ENCODE peak calls at places on chromosomes 1 and 21, in nine cellular contexts. One of them, this sample, is unnamed.

GRCh38 chr21:46065215-46065992 is 32.5 kb upstream of the COL6A2 start:
- DNase-seq in fibroblast of mammary gland: peak; percentile 83
- DNase-seq in Panc1: no peak
- DNase-seq in cardiac muscle cell: no peak
- DNase-seq in endothelial cell: no peak
- DNase-seq in body of pancreas: no peak
- DNase-seq in A673: no peak
- DNase-seq in ovary: peak; percentile 59
- DNase-seq in HepG2: no peak
- DNase-seq in this sample: no peak

GRCh38 chr1:229593800-229594199 is 32.1 kb downstream of the TAF5L start:
- DNase-seq in fibroblast of mammary gland: no peak
- DNase-seq in Panc1: no peak
- DNase-seq in cardiac muscle cell: no peak
- DNase-seq in endothelial cell: no peak
- DNase-seq in body of pancreas: no peak
- DNase-seq in A673: no peak
- DNase-seq in ovary: no peak
- DNase-seq in HepG2: no peak
- DNase-seq in this sample: no peak

GRCh38 chr1:38489844-38490270 is 369.7 kb downstream of the RRAGC start:
- DNase-seq in fibroblast of mammary gland: peak; percentile 4
- DNase-seq in Panc1: no peak
- DNase-seq in cardiac muscle cell: peak; percentile 43
- DNase-seq in endothelial cell: peak; percentile 64
- DNase-seq in body of pancreas: peak; percentile 19
- DNase-seq in A673: peak; percentile 64
- DNase-seq in ovary: no peak
- DNase-seq in HepG2: peak; percentile 18
- DNase-seq in this sample: peak; percentile 64

GRCh38 chr1:230818881-230819280 is 49.4 kb downstream of the C1orf198 start:
- DNase-seq in fibroblast of mammary gland: no peak
- DNase-seq in Panc1: no peak
- DNase-seq in cardiac muscle cell: no peak
- DNase-seq in endothelial cell: no peak
- DNase-seq in body of pancreas: no peak
- DNase-seq in A673: no peak
- DNase-seq in ovary: no peak
- DNase-seq in HepG2: no peak
- DNase-seq in this sample: no peak

GRCh38 chr1:224710196-224710595 is 94.1 kb downstream of the CNIH3 start:
- DNase-seq in fibroblast of mammary gland: peak; percentile 64
- DNase-seq in Panc1: no peak
- DNase-seq in cardiac muscle cell: no peak
- DNase-seq in endothelial cell: no peak
- DNase-seq in body of pancreas: no peak
- DNase-seq in A673: no peak
- DNase-seq in ovary: no peak
- DNase-seq in HepG2: no peak
- DNase-seq in this sample: no peak

GRCh38 chr21:41703857-41704501 is 62.9 kb downstream of the RIPK4 start:
- DNase-seq in fibroblast of mammary gland: no peak
- DNase-seq in Panc1: no peak
- DNase-seq in cardiac muscle cell: no peak
- DNase-seq in endothelial cell: no peak
- DNase-seq in body of pancreas: peak; percentile 54
- DNase-seq in A673: no peak
- DNase-seq in ovary: no peak
- DNase-seq in HepG2: no peak
- DNase-seq in this sample: no peak

GRCh38 chr21:37208056-37208705 is 59.0 kb downstream of the VPS26C start:
- DNase-seq in fibroblast of mammary gland: no peak
- DNase-seq in Panc1: no peak
- DNase-seq in cardiac muscle cell: peak; percentile 42
- DNase-seq in endothelial cell: no peak
- DNase-seq in body of pancreas: peak; percentile 43
- DNase-seq in A673: no peak
- DNase-seq in ovary: no peak
- DNase-seq in HepG2: peak; percentile 13
- DNase-seq in this sample: peak; percentile 78

GRCh38 chr1:8465692-8466091 is 147.8 kb downstream of the SLC45A1 start:
- DNase-seq in fibroblast of mammary gland: no peak
- DNase-seq in Panc1: no peak
- DNase-seq in cardiac muscle cell: no peak
- DNase-seq in endothelial cell: no peak
- DNase-seq in body of pancreas: no peak
- DNase-seq in A673: no peak
- DNase-seq in ovary: no peak
- DNase-seq in HepG2: no peak
- DNase-seq in this sample: no peak

GRCh38 chr1:209246660-209247059 is 336.9 kb upstream of the CAMK1G start:
- DNase-seq in fibroblast of mammary gland: peak; percentile 43
- DNase-seq in Panc1: peak; percentile 59
- DNase-seq in cardiac muscle cell: no peak
- DNase-seq in endothelial cell: no peak
- DNase-seq in body of pancreas: no peak
- DNase-seq in A673: no peak
- DNase-seq in ovary: no peak
- DNase-seq in HepG2: no peak
- DNase-seq in this sample: no peak

GRCh38 chr1:86110451-86111129 is 46.0 kb downstream of the COL24A1 start:
- DNase-seq in fibroblast of mammary gland: no peak
- DNase-seq in Panc1: no peak
- DNase-seq in cardiac muscle cell: no peak
- DNase-seq in endothelial cell: no peak
- DNase-seq in body of pancreas: no peak
- DNase-seq in A673: no peak
- DNase-seq in ovary: no peak
- DNase-seq in HepG2: no peak
- DNase-seq in this sample: no peak

GRCh38 chr1:6794164-6794563 is 8.9 kb downstream of the CAMTA1 start:
- DNase-seq in fibroblast of mammary gland: peak; percentile 68
- DNase-seq in Panc1: no peak
- DNase-seq in cardiac muscle cell: no peak
- DNase-seq in endothelial cell: no peak
- DNase-seq in body of pancreas: no peak
- DNase-seq in A673: peak; percentile 55
- DNase-seq in ovary: no peak
- DNase-seq in HepG2: peak; percentile 32
- DNase-seq in this sample: peak; percentile 29
- TF ChIP-seq CTCF in fibroblast of mammary gland: peak; percentile 38
- TF ChIP-seq CTCF in Panc1: no peak
- TF ChIP-seq CTCF in cardiac muscle cell: peak; percentile 41
- TF ChIP-seq CTCF in endothelial cell: peak; percentile 37
- TF ChIP-seq CTCF in body of pancreas: peak; percentile 51
- TF ChIP-seq CTCF in A673: peak; percentile 55
- TF ChIP-seq CTCF in ovary: peak; percentile 22
- TF ChIP-seq CTCF in HepG2: peak; percentile 33
- TF ChIP-seq CTCF in this sample: no peak

GRCh38 chr1:165288301-165289120 is 68.0 kb downstream of the LMX1A start:
- DNase-seq in fibroblast of mammary gland: no peak
- DNase-seq in Panc1: no peak
- DNase-seq in cardiac muscle cell: no peak
- DNase-seq in endothelial cell: no peak
- DNase-seq in body of pancreas: no peak
- DNase-seq in A673: peak; percentile 82
- DNase-seq in ovary: no peak
- DNase-seq in HepG2: no peak
- DNase-seq in this sample: no peak

GRCh38 chr1:165287781-165288180 is 68.7 kb downstream of the LMX1A start:
- DNase-seq in fibroblast of mammary gland: no peak
- DNase-seq in Panc1: no peak
- DNase-seq in cardiac muscle cell: no peak
- DNase-seq in endothelial cell: no peak
- DNase-seq in body of pancreas: no peak
- DNase-seq in A673: peak; percentile 43
- DNase-seq in ovary: no peak
- DNase-seq in HepG2: no peak
- DNase-seq in this sample: no peak

GRCh38 chr1:165289556-165289955 is 67.0 kb downstream of the LMX1A start:
- DNase-seq in fibroblast of mammary gland: no peak
- DNase-seq in Panc1: no peak
- DNase-seq in cardiac muscle cell: no peak
- DNase-seq in endothelial cell: no peak
- DNase-seq in body of pancreas: no peak
- DNase-seq in A673: peak; percentile 56
- DNase-seq in ovary: no peak
- DNase-seq in HepG2: no peak
- DNase-seq in this sample: no peak

GRCh38 chr1:165287329-165287728 is 69.2 kb downstream of the LMX1A start:
- DNase-seq in fibroblast of mammary gland: no peak
- DNase-seq in Panc1: no peak
- DNase-seq in cardiac muscle cell: no peak
- DNase-seq in endothelial cell: no peak
- DNase-seq in body of pancreas: no peak
- DNase-seq in A673: no peak
- DNase-seq in ovary: no peak
- DNase-seq in HepG2: no peak
- DNase-seq in this sample: no peak

GRCh38 chr1:165290143-165290542 is 66.4 kb downstream of the LMX1A start:
- DNase-seq in fibroblast of mammary gland: peak; percentile 16
- DNase-seq in Panc1: no peak
- DNase-seq in cardiac muscle cell: no peak
- DNase-seq in endothelial cell: no peak
- DNase-seq in body of pancreas: no peak
- DNase-seq in A673: peak; percentile 42
- DNase-seq in ovary: no peak
- DNase-seq in HepG2: no peak
- DNase-seq in this sample: no peak
- TF ChIP-seq CTCF in fibroblast of mammary gland: peak; percentile 13
- TF ChIP-seq CTCF in Panc1: peak; percentile 53
- TF ChIP-seq CTCF in cardiac muscle cell: peak; percentile 11
- TF ChIP-seq CTCF in endothelial cell: no peak
- TF ChIP-seq CTCF in body of pancreas: no peak
- TF ChIP-seq CTCF in A673: peak; percentile 37
- TF ChIP-seq CTCF in ovary: no peak
- TF ChIP-seq CTCF in HepG2: peak; percentile 56
- TF ChIP-seq CTCF in this sample: no peak

GRCh38 chr1:1908506-1908791 is 6.6 kb upstream of the CALML6 start:
- DNase-seq in fibroblast of mammary gland: no peak
- DNase-seq in Panc1: no peak
- DNase-seq in cardiac muscle cell: no peak
- DNase-seq in endothelial cell: no peak
- DNase-seq in body of pancreas: no peak
- DNase-seq in A673: no peak
- DNase-seq in ovary: no peak
- DNase-seq in HepG2: no peak
- DNase-seq in this sample: no peak

GRCh38 chr1:1906185-1907097 is 8.6 kb upstream of the CALML6 start:
- DNase-seq in fibroblast of mammary gland: peak; percentile 77
- DNase-seq in Panc1: peak; percentile 72
- DNase-seq in cardiac muscle cell: peak; percentile 91
- DNase-seq in endothelial cell: peak; percentile 89
- DNase-seq in body of pancreas: peak; percentile 82
- DNase-seq in A673: peak; percentile 66
- DNase-seq in ovary: peak; percentile 84
- DNase-seq in HepG2: peak; percentile 79
- DNase-seq in this sample: peak; percentile 83

GRCh38 chr1:1910651-1911389 is 4.2 kb upstream of the CALML6 start:
- DNase-seq in fibroblast of mammary gland: no peak
- DNase-seq in Panc1: no peak
- DNase-seq in cardiac muscle cell: no peak
- DNase-seq in endothelial cell: no peak
- DNase-seq in body of pancreas: peak; percentile 15
- DNase-seq in A673: no peak
- DNase-seq in ovary: peak; percentile 49
- DNase-seq in HepG2: no peak
- DNase-seq in this sample: no peak

GRCh38 chr1:1910033-1910465 is 5.0 kb upstream of the CALML6 start:
- DNase-seq in fibroblast of mammary gland: no peak
- DNase-seq in Panc1: no peak
- DNase-seq in cardiac muscle cell: no peak
- DNase-seq in endothelial cell: no peak
- DNase-seq in body of pancreas: no peak
- DNase-seq in A673: no peak
- DNase-seq in ovary: no peak
- DNase-seq in HepG2: no peak
- DNase-seq in this sample: no peak

GRCh38 chr1:1907098-1907736 is 7.8 kb upstream of the CALML6 start:
- DNase-seq in fibroblast of mammary gland: no peak
- DNase-seq in Panc1: no peak
- DNase-seq in cardiac muscle cell: no peak
- DNase-seq in endothelial cell: peak; percentile 11
- DNase-seq in body of pancreas: peak; percentile 35
- DNase-seq in A673: no peak
- DNase-seq in ovary: peak; percentile 61
- DNase-seq in HepG2: no peak
- DNase-seq in this sample: peak; percentile 66
- TF ChIP-seq CTCF in fibroblast of mammary gland: no peak
- TF ChIP-seq CTCF in Panc1: no peak
- TF ChIP-seq CTCF in cardiac muscle cell: no peak
- TF ChIP-seq CTCF in endothelial cell: no peak
- TF ChIP-seq CTCF in body of pancreas: no peak
- TF ChIP-seq CTCF in A673: no peak
- TF ChIP-seq CTCF in ovary: no peak
- TF ChIP-seq CTCF in HepG2: no peak
- TF ChIP-seq CTCF in this sample: no peak

GRCh38 chr1:161225178-161225533 is 704 bp upstream of the TOMM40L start:
- DNase-seq in fibroblast of mammary gland: no peak
- DNase-seq in Panc1: no peak
- DNase-seq in cardiac muscle cell: no peak
- DNase-seq in endothelial cell: no peak
- DNase-seq in body of pancreas: no peak
- DNase-seq in A673: no peak
- DNase-seq in ovary: no peak
- DNase-seq in HepG2: peak; percentile 55
- DNase-seq in this sample: no peak

GRCh38 chr1:161226320-161226711 is 456 bp downstream of the TOMM40L start:
- DNase-seq in fibroblast of mammary gland: no peak
- DNase-seq in Panc1: no peak
- DNase-seq in cardiac muscle cell: no peak
- DNase-seq in endothelial cell: no peak
- DNase-seq in body of pancreas: no peak
- DNase-seq in A673: no peak
- DNase-seq in ovary: peak; percentile 50
- DNase-seq in HepG2: no peak
- DNase-seq in this sample: no peak

GRCh38 chr1:161227196-161227871 is 1.5 kb downstream of the TOMM40L start:
- DNase-seq in fibroblast of mammary gland: peak; percentile 74
- DNase-seq in Panc1: peak; percentile 39
- DNase-seq in cardiac muscle cell: peak; percentile 92
- DNase-seq in endothelial cell: peak; percentile 81
- DNase-seq in body of pancreas: peak; percentile 90
- DNase-seq in A673: peak; percentile 83
- DNase-seq in ovary: peak; percentile 91
- DNase-seq in HepG2: peak; percentile 69
- DNase-seq in this sample: peak; percentile 78

GRCh38 chr1:161226759-161227158 is 899 bp downstream of the TOMM40L start:
- DNase-seq in fibroblast of mammary gland: no peak
- DNase-seq in Panc1: no peak
- DNase-seq in cardiac muscle cell: no peak
- DNase-seq in endothelial cell: no peak
- DNase-seq in body of pancreas: no peak
- DNase-seq in A673: no peak
- DNase-seq in ovary: no peak
- DNase-seq in HepG2: no peak
- DNase-seq in this sample: no peak

GRCh38 chr1:161225534-161226319 is at the start of gene TOMM40L:
- DNase-seq in fibroblast of mammary gland: peak; percentile 100
- DNase-seq in Panc1: peak; percentile 90
- DNase-seq in cardiac muscle cell: peak; percentile 97
- DNase-seq in endothelial cell: peak; percentile 81
- DNase-seq in body of pancreas: peak; percentile 87
- DNase-seq in A673: peak; percentile 100
- DNase-seq in ovary: peak; percentile 86
- DNase-seq in HepG2: peak; percentile 98
- DNase-seq in this sample: peak; percentile 92
- TF ChIP-seq CTCF in fibroblast of mammary gland: peak; percentile 76
- TF ChIP-seq CTCF in Panc1: peak; percentile 58
- TF ChIP-seq CTCF in cardiac muscle cell: peak; percentile 76
- TF ChIP-seq CTCF in endothelial cell: peak; percentile 21
- TF ChIP-seq CTCF in body of pancreas: peak; percentile 41
- TF ChIP-seq CTCF in A673: peak; percentile 79
- TF ChIP-seq CTCF in ovary: peak; percentile 68
- TF ChIP-seq CTCF in HepG2: peak; percentile 79
- TF ChIP-seq CTCF in this sample: peak; percentile 15

This sample was measured in GM20000.